ENCODE peak calls at places on chromosome 12, in six cellular contexts. One of them, this sample, is unnamed.
A peak's percentile ranks its signal among the peaks of the same experiment; 100 is the strongest.

GRCh38 chr12:104469066-104469465 is 12.3 kb downstream of the CHST11 start:
- DNase-seq in Calu3: no peak
- DNase-seq in GM12865: no peak
- DNase-seq in transverse colon: no peak
- DNase-seq in endothelial cell: no peak
- DNase-seq in EH: no peak
- DNase-seq in this sample: no peak

GRCh38 chr12:118188690-118189371 is 52.9 kb downstream of the PEBP1 start:
- DNase-seq in Calu3: no peak
- DNase-seq in GM12865: no peak
- DNase-seq in transverse colon: no peak
- DNase-seq in endothelial cell: no peak
- DNase-seq in EH: peak; percentile 29
- DNase-seq in this sample: no peak

GRCh38 chr12:16349132-16349463 is 1.7 kb downstream of the MGST1 start:
- DNase-seq in Calu3: peak; percentile 32
- DNase-seq in GM12865: no peak
- DNase-seq in transverse colon: peak; percentile 67
- DNase-seq in endothelial cell: no peak
- DNase-seq in EH: peak; percentile 96
- DNase-seq in this sample: no peak

GRCh38 chr12:117231750-117232149 is 41.5 kb upstream of the FBXO21 start:
- DNase-seq in Calu3: no peak
- DNase-seq in GM12865: peak; percentile 16
- DNase-seq in transverse colon: no peak
- DNase-seq in endothelial cell: no peak
- DNase-seq in EH: no peak
- DNase-seq in this sample: no peak

GRCh38 chr12:6375269-6376078 is at the start of gene SCNN1A:
- DNase-seq in Calu3: peak; percentile 68
- DNase-seq in GM12865: no peak
- DNase-seq in transverse colon: peak; percentile 86
- DNase-seq in endothelial cell: no peak
- DNase-seq in EH: no peak
- DNase-seq in this sample: no peak

GRCh38 chr12:63029676-63030075 is 94.7 kb upstream of the PPM1H start:
- DNase-seq in Calu3: no peak
- DNase-seq in GM12865: no peak
- DNase-seq in transverse colon: no peak
- DNase-seq in endothelial cell: no peak
- DNase-seq in EH: no peak
- DNase-seq in this sample: no peak

GRCh38 chr12:55724226-55724939 is 4.2 kb downstream of the RDH5 start:
- DNase-seq in Calu3: peak; percentile 78
- DNase-seq in GM12865: peak; percentile 77
- DNase-seq in transverse colon: peak; percentile 82
- DNase-seq in endothelial cell: peak; percentile 59
- DNase-seq in EH: peak; percentile 70
- DNase-seq in this sample: peak; percentile 39

GRCh38 chr12:24424376-24424775 is 474.9 kb upstream of the SOX5 start:
- DNase-seq in Calu3: no peak
- DNase-seq in GM12865: no peak
- DNase-seq in transverse colon: no peak
- DNase-seq in endothelial cell: no peak
- DNase-seq in EH: no peak
- DNase-seq in this sample: no peak

GRCh38 chr12:19223018-19223417 is 93.5 kb downstream of the PLEKHA5 start:
- DNase-seq in Calu3: no peak
- DNase-seq in GM12865: peak; percentile 17
- DNase-seq in transverse colon: no peak
- DNase-seq in endothelial cell: no peak
- DNase-seq in EH: no peak
- DNase-seq in this sample: no peak

GRCh38 chr12:88328056-88328455 is 185.9 kb downstream of the TMTC3 start:
- DNase-seq in Calu3: no peak
- DNase-seq in GM12865: no peak
- DNase-seq in transverse colon: no peak
- DNase-seq in endothelial cell: no peak
- DNase-seq in EH: no peak
- DNase-seq in this sample: no peak

GRCh38 chr12:71356569-71356968 is 83.0 kb upstream of the LGR5 start:
- DNase-seq in Calu3: no peak
- DNase-seq in GM12865: no peak
- DNase-seq in transverse colon: no peak
- DNase-seq in endothelial cell: no peak
- DNase-seq in EH: no peak
- DNase-seq in this sample: no peak

GRCh38 chr12:71223139-71223538 is 65.3 kb upstream of the TSPAN8 start:
- DNase-seq in Calu3: no peak
- DNase-seq in GM12865: no peak
- DNase-seq in transverse colon: no peak
- DNase-seq in endothelial cell: no peak
- DNase-seq in EH: no peak
- DNase-seq in this sample: no peak

GRCh38 chr12:15364221-15365170 is 42.2 kb downstream of the PTPRO start:
- DNase-seq in Calu3: peak; percentile 55
- DNase-seq in GM12865: no peak
- DNase-seq in transverse colon: no peak
- DNase-seq in endothelial cell: no peak
- DNase-seq in EH: no peak
- DNase-seq in this sample: no peak

GRCh38 chr12:26150737-26151450 is 26.1 kb upstream of the BHLHE41 start:
- DNase-seq in Calu3: no peak
- DNase-seq in GM12865: no peak
- DNase-seq in transverse colon: no peak
- DNase-seq in endothelial cell: no peak
- DNase-seq in EH: peak; percentile 85
- DNase-seq in this sample: peak; percentile 71

GRCh38 chr12:55842681-55843429 is at the start of gene MMP19:
- DNase-seq in Calu3: no peak
- DNase-seq in GM12865: no peak
- DNase-seq in transverse colon: no peak
- DNase-seq in endothelial cell: no peak
- DNase-seq in EH: peak; percentile 84
- DNase-seq in this sample: no peak

GRCh38 chr12:131141483-131141882 is 187.8 kb downstream of the ADGRD1 start:
- DNase-seq in Calu3: no peak
- DNase-seq in GM12865: no peak
- DNase-seq in transverse colon: no peak
- DNase-seq in endothelial cell: no peak
- DNase-seq in EH: no peak
- DNase-seq in this sample: no peak

GRCh38 chr12:107318804-107319535 is 225.6 kb upstream of the CRY1 start:
- DNase-seq in Calu3: peak; percentile 34
- DNase-seq in GM12865: no peak
- DNase-seq in transverse colon: peak; percentile 11
- DNase-seq in endothelial cell: peak; percentile 47
- DNase-seq in EH: peak; percentile 46
- DNase-seq in this sample: no peak

GRCh38 chr12:2274733-2275132 is 221.9 kb downstream of the CACNA1C start:
- DNase-seq in Calu3: no peak
- DNase-seq in GM12865: no peak
- DNase-seq in transverse colon: no peak
- DNase-seq in endothelial cell: no peak
- DNase-seq in EH: no peak
- DNase-seq in this sample: no peak

GRCh38 chr12:7042847-7043246 is 17.7 kb upstream of the C1S start:
- DNase-seq in Calu3: no peak
- DNase-seq in GM12865: peak; percentile 17
- DNase-seq in transverse colon: no peak
- DNase-seq in endothelial cell: no peak
- DNase-seq in EH: peak; percentile 60
- DNase-seq in this sample: no peak

GRCh38 chr12:10559241-10559640 is 53.6 kb downstream of the EIF2S3B start:
- DNase-seq in Calu3: no peak
- DNase-seq in GM12865: no peak
- DNase-seq in transverse colon: no peak
- DNase-seq in endothelial cell: no peak
- DNase-seq in EH: no peak
- DNase-seq in this sample: no peak

GRCh38 chr12:34406996-34407300 is 384.7 kb downstream of the ALG10 start:
- DNase-seq in Calu3: no peak
- DNase-seq in GM12865: no peak
- DNase-seq in transverse colon: peak; percentile 4
- DNase-seq in endothelial cell: peak; percentile 1
- DNase-seq in EH: no peak
- DNase-seq in this sample: no peak